ENCODE peak calls at places on chromosomes 5 and 9, in four cellular contexts. J, P, G and O are unnamed samples.

GRCh38 chr9:124761710-124762109 is 9.4 kb downstream of the NR6A1 start:
- DNase-seq in P (no peak), G (no peak), J (no peak), O (no peak)

GRCh38 chr9:114416290-114416689 is 28.5 kb upstream of the AKNA start:
- DNase-seq in P (no peak), G (no peak), J (no peak), O (no peak)

GRCh38 chr5:59542841-59543825 is 350.4 kb downstream of the PDE4D start:
- DNase-seq in G (no peak), J (no peak), P (no peak), O (peak)

GRCh38 chr9:111965566-111966019 is 69.0 kb downstream of the UGCG start:
- DNase-seq in P (no peak), G (peak), J (no peak), O (no peak)

GRCh38 chr5:158287643-158288228 is 428.8 kb upstream of the CLINT1 start:
- DNase-seq in J (no peak), G (no peak), P (no peak), O (no peak)

GRCh38 chr9:80070071-80070742 is 498.4 kb downstream of the TLE4 start:
- DNase-seq in P (no peak), G (no peak), J (no peak), O (no peak)

GRCh38 chr5:10705736-10706135 is 55.3 kb downstream of the DAP start:
- DNase-seq in J (no peak), P (no peak), G (no peak), O (no peak)

GRCh38 chr5:53425598-53426516 is 54.6 kb upstream of the FST start:
- DNase-seq in J (peak), G (peak), P (peak), O (peak)

GRCh38 chr9:14164908-14165307 is 149.0 kb downstream of the NFIB start:
- DNase-seq in P (no peak), G (no peak), J (no peak), O (no peak)

GRCh38 chr5:178221203-178221771 is 11.3 kb downstream of the PHYKPL start:
- DNase-seq in G (no peak), J (no peak), P (no peak), O (no peak)

GRCh38 chr5:151138114-151138513 is 19.5 kb downstream of the ANXA6 start:
- DNase-seq in P (no peak), J (no peak), G (no peak), O (no peak)

GRCh38 chr9:134049236-134049635 is 18.6 kb downstream of the BRD3 start:
- DNase-seq in P (no peak), J (no peak), G (no peak), O (no peak)

GRCh38 chr5:118687671-118688621 is 300.4 kb downstream of the DTWD2 start:
- DNase-seq in G (no peak), J (no peak), P (no peak), O (no peak)

GRCh38 chr9:27124151-27124550 is 15.1 kb downstream of the TEK start:
- DNase-seq in J (no peak), G (no peak), P (no peak), O (no peak)

GRCh38 chr5:17089690-17090089 is 127.7 kb upstream of the BASP1 start:
- DNase-seq in G (no peak), J (no peak), P (no peak), O (no peak)

GRCh38 chr5:130871346-130872086 is 293.5 kb downstream of the HINT1 start:
- DNase-seq in J (peak), G (peak), P (peak), O (peak)

GRCh38 chr9:3931996-3932906 is 367.6 kb downstream of the GLIS3 start:
- DNase-seq in J (no peak), G (no peak), P (no peak), O (no peak)

GRCh38 chr5:1511651-1512540 is 11.9 kb downstream of the LPCAT1 start:
- DNase-seq in J (peak), P (no peak), G (no peak), O (no peak)

GRCh38 chr5:168365581-168366081 is 74.2 kb downstream of the WWC1 start:
- DNase-seq in G (peak), P (no peak), J (peak), O (no peak)

GRCh38 chr5:19208397-19208796 is 779.6 kb downstream of the CDH18 start:
- DNase-seq in P (no peak), G (no peak), J (no peak), O (no peak)

GRCh38 chr9:129506041-129506440 is 114.9 kb downstream of the C9orf50 start:
- DNase-seq in P (no peak), J (no peak), G (no peak), O (no peak)

GRCh38 chr5:139565411-139566305 is 4.5 kb downstream of the UBE2D2 start:
- DNase-seq in P (no peak), J (no peak), G (no peak), O (no peak)

GRCh38 chr9:136557036-136557435 is 11.2 kb upstream of the NOTCH1 start:
- DNase-seq in P (no peak), J (no peak), G (no peak), O (no peak)

GRCh38 chr5:87156631-87157030 is 111.1 kb upstream of the RASA1 start:
- DNase-seq in G (no peak), J (no peak), P (no peak), O (no peak)

GRCh38 chr5:90967443-90967842 is 408.8 kb downstream of the ADGRV1 start:
- DNase-seq in P (no peak), G (no peak), J (no peak), O (peak)

GRCh38 chr9:114694719-114695269 is 12.8 kb upstream of the TEX48 start:
- DNase-seq in P (no peak), G (no peak), J (no peak), O (no peak)

GRCh38 chr5:175520873-175521272 is 42.5 kb downstream of the SFXN1 start:
- DNase-seq in J (no peak), P (no peak), G (no peak), O (no peak)

GRCh38 chr9:34710023-34710422 is at the start of gene CCL21:
- DNase-seq in J (no peak), P (no peak), G (no peak), O (no peak)

GRCh38 chr5:36685631-36686147 is 79.3 kb downstream of the SLC1A3 start:
- DNase-seq in J (no peak), G (no peak), P (no peak), O (no peak)
- TF ChIP-seq FOXJ3 in J (no peak), G (no peak), P (no peak), O (no peak)

DNA sequence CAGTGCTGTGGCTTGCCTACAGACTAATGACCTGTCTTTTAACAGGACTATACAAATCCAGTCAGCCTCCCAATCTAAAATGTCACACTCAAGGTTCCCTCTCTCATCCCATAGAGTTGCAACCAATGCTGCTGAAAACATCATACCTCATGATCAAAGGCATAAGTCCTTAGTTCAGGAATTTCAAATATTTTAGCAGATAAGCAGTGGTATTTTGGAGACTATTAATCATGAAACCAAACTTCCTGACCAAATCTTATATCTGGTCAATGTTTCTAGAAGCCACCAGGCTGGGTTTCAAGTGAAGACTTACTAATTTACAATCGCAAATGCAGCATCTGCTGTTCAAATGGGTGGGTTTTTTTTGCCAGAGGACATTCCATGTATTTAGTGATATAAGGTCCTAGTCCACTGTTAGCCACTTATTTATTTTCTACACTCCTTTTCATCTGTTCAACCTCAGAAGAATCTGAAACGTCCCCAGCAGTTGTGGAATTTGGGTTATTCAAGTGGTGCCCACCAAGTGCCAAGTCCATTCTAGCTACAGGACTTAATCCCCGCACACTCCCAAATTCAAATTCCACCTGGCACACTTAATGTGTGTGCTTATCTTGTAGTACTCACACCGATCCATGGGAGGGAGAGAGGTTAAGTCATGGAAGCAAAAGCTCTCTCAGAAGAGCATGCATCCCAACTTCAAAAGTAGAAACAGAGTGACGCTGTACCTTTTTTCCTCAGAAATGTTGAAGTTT is 5.8 kb downstream of the TAS2R1 start:
- DNase-seq in G (no peak), J (no peak), P (no peak), O (no peak)
- TF ChIP-seq FOXJ3 in G (no peak), J (no peak), P (no peak), O (no peak)

DNA sequence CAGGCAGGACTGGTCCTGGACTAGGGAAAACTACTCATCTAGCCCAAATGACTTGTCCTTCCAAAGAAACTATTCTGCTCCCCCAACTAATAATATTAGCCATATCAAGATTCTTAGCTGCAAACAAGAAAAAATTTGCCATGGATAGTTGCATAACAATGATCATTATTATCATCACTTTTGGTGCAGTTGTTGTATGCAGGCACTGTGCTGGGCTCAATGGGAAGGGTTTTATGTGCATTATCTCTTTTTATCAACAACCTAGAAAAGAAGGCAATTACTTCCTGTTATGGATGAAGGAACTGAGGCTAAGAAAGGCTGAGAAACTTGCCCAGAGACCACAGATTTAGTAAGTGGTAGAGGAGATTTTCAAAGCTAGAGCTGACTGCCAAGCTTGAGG is 20.3 kb upstream of the MEGF9 start:
- DNase-seq in J (no peak), P (no peak), G (no peak), O (no peak)
- TF ChIP-seq FOXJ3 in J (no peak), P (no peak), G (no peak), O (no peak)

GRCh38 chr9:36598281-36598680 is 25.6 kb downstream of the MELK start:
- DNase-seq in P (no peak), J (no peak), G (no peak), O (no peak)
- TF ChIP-seq FOXJ3 in P (no peak), J (no peak), G (no peak), O (no peak)

DNA sequence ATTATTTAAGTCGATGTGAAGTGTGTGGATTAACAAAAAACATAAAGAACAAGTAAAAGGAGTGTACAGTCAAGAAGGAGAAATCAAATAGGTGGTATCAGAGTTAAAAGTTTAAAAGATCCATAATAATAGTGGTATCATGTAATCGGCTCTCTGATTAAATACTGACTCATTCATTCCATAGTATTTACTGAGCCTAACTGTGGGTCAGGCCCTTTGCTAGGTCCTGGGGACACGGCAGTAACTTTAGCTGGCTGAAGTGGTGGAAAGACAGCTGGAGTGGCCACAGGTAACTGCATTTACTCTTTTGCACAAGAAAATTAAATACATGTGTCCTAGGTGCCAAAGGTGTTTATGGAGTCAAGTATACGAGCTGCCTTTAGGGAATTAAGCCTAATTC is 124.0 kb downstream of the GNAQ start:
- DNase-seq in G (no peak), P (no peak), J (no peak), O (no peak)
- TF ChIP-seq FOXJ3 in G (no peak), P (no peak), J (no peak), O (no peak)

GRCh38 chr5:120678279-120678678 is 214.2 kb downstream of the PRR16 start:
- DNase-seq in J (no peak), P (no peak), G (no peak), O (no peak)
- TF ChIP-seq FOXJ3 in J (no peak), P (no peak), G (no peak), O (no peak)

GRCh38 chr5:171121638-171122037 is 187.4 kb upstream of the TLX3 start:
- DNase-seq in P (no peak), J (no peak), G (no peak), O (no peak)

GRCh38 chr5:171123417-171123816 is 185.6 kb upstream of the TLX3 start:
- DNase-seq in G (no peak), J (no peak), P (no peak), O (no peak)

GRCh38 chr5:171127314-171127713 is 181.7 kb upstream of the TLX3 start:
- DNase-seq in G (no peak), P (no peak), J (no peak), O (no peak)

GRCh38 chr5:171120986-171121622 is 187.9 kb upstream of the TLX3 start:
- DNase-seq in G (no peak), J (no peak), P (no peak), O (no peak)

GRCh38 chr5:171122372-171122771 is 186.7 kb upstream of the TLX3 start:
- DNase-seq in G (no peak), J (no peak), P (no peak), O (peak)
- TF ChIP-seq FOXJ3 in G (no peak), J (no peak), P (no peak), O (no peak)

GRCh38 chr5:101253096-101253495 is 350.0 kb upstream of the ST8SIA4 start:
- DNase-seq in P (no peak), G (no peak), J (no peak), O (no peak)
- TF ChIP-seq FOXJ3 in P (no peak), G (no peak), J (no peak), O (no peak)

GRCh38 chr5:148666353-148666752 is 12.0 kb upstream of the HTR4 start:
- DNase-seq in G (no peak), J (no peak), P (no peak), O (no peak)
- TF ChIP-seq FOXJ3 in G (no peak), J (no peak), P (no peak), O (no peak)